ENCODE peak calls at places on chromosomes 2 and 18, in nine cellular contexts. B is EH; K is heart right ventricle; V is T-helper 2 cell; T is HCT116; X is naive thymus-derived CD4-positive, alpha-beta T cell; P is heart left ventricle; J is left kidney; R is NCI-H446 treated with DMSO at 0.1 percent for 48 hours. O is an unnamed sample.

GRCh38 chr2:122960727-122961641 is 1064.1 kb upstream of the CNTNAP5 start:
- DNase-seq in B (no peak), K (peak; percentile 8), V (no peak), T (no peak), X (no peak), P (no peak), J (no peak), R (peak; percentile 83), O (no peak)

GRCh38 chr2:9796056-9796792 is 47.0 kb upstream of the TAF1B start:
- DNase-seq in B (no peak), K (no peak), V (no peak), T (no peak), X (no peak), P (peak; percentile 12), J (peak; percentile 48), R (no peak), O (no peak)

GRCh38 chr2:74944987-74945782 is 13.3 kb upstream of the POLE4 start:
- DNase-seq in B (peak; percentile 71), K (no peak), V (no peak), T (no peak), X (no peak), P (no peak), J (no peak), R (no peak), O (no peak)

GRCh38 chr18:54233228-54233625 is 8.8 kb upstream of the MBD2 start:
- DNase-seq in B (no peak), K (no peak), V (no peak), T (no peak), X (no peak), P (no peak), J (no peak), R (peak; percentile 46), O (no peak)

GRCh38 chr2:72887836-72888437 is 729 bp downstream of the SPR start:
- DNase-seq in B (peak; percentile 89), K (peak; percentile 92), V (peak; percentile 8), T (peak; percentile 81), X (peak; percentile 31), P (peak; percentile 94), J (peak; percentile 95), R (peak; percentile 66), O (no peak)

GRCh38 chr18:80096032-80096565 is 13.0 kb upstream of the ADNP2 start:
- DNase-seq in B (no peak), K (no peak), V (no peak), T (no peak), X (no peak), P (no peak), J (no peak), R (no peak), O (no peak)

GRCh38 chr2:224160917-224161316 is 121.8 kb upstream of the SERPINE2 start:
- DNase-seq in B (peak; percentile 75), K (peak; percentile 29), V (no peak), T (no peak), X (no peak), P (peak; percentile 28), J (no peak), R (peak; percentile 18), O (no peak)

GRCh38 chr2:162828545-162828944 is 10.0 kb downstream of the KCNH7 start:
- DNase-seq in B (no peak), K (no peak), V (no peak), T (no peak), X (no peak), P (no peak), J (no peak), R (no peak), O (no peak)

GRCh38 chr2:46555011-46555410 is 75.6 kb downstream of the TMEM247 start:
- DNase-seq in B (no peak), K (no peak), V (peak; percentile 12), T (no peak), X (no peak), P (no peak), J (no peak), R (no peak), O (no peak)

GRCh38 chr2:88874063-88874657 is 182.7 kb downstream of the RPIA start:
- DNase-seq in B (peak; percentile 58), K (peak; percentile 47), V (no peak), T (peak; percentile 48), X (peak; percentile 64), P (no peak), J (peak; percentile 68), R (no peak), O (no peak)

GRCh38 chr2:220373878-220374277 is 746.4 kb downstream of the SLC4A3 start:
- DNase-seq in B (peak; percentile 80), K (no peak), V (no peak), T (no peak), X (no peak), P (no peak), J (peak; percentile 21), R (no peak), O (no peak)

GRCh38 chr18:72652990-72653593 is 109.0 kb upstream of the CBLN2 start:
- DNase-seq in B (peak; percentile 5), K (no peak), V (no peak), T (no peak), X (peak; percentile 4), P (no peak), J (peak; percentile 75), R (peak; percentile 29), O (no peak)

GRCh38 chr2:138275292-138275690 is 226.3 kb upstream of the SPOPL start:
- DNase-seq in B (peak; percentile 9), K (no peak), V (no peak), T (no peak), X (no peak), P (no peak), J (no peak), R (no peak), O (no peak)

GRCh38 chr2:203934006-203934632 is 2.4 kb upstream of the ICOS start:
- DNase-seq in B (peak; percentile 2), K (no peak), V (peak; percentile 17), T (no peak), X (peak; percentile 66), P (no peak), J (no peak), R (no peak), O (no peak)

GRCh38 chr2:160425794-160426193 is 67.8 kb downstream of the RBMS1 start:
- DNase-seq in B (no peak), K (no peak), V (no peak), T (no peak), X (no peak), P (no peak), J (no peak), R (no peak), O (no peak)

GRCh38 chr2:46284812-46285211 is 12.4 kb upstream of the EPAS1 start:
- DNase-seq in B (no peak), K (no peak), V (no peak), T (no peak), X (no peak), P (no peak), J (peak; percentile 69), R (no peak), O (no peak)

GRCh38 chr2:17135619-17136018 is 382.6 kb downstream of the RAD51AP2 start:
- DNase-seq in B (no peak), K (no peak), V (no peak), T (no peak), X (no peak), P (no peak), J (no peak), R (no peak), O (no peak)

GRCh38 chr2:76197842-76198448 is 487.2 kb upstream of the GCFC2 start:
- DNase-seq in B (peak; percentile 27), K (peak; percentile 33), V (no peak), T (peak; percentile 19), X (peak; percentile 6), P (peak; percentile 36), J (peak; percentile 87), R (no peak), O (no peak)

GRCh38 chr18:78527984-78528383 is 451.6 kb upstream of the SALL3 start:
- DNase-seq in B (no peak), K (no peak), V (no peak), T (no peak), X (no peak), P (no peak), J (no peak), R (no peak), O (no peak)

GRCh38 chr2:107337209-107337898 is 451.4 kb upstream of the ST6GAL2 start:
- DNase-seq in B (peak; percentile 36), K (peak; percentile 11), V (no peak), T (no peak), X (no peak), P (no peak), J (no peak), R (no peak), O (no peak)

GRCh38 chr2:29323961-29324360 is 208.7 kb downstream of the CLIP4 start:
- DNase-seq in B (no peak), K (no peak), V (no peak), T (no peak), X (no peak), P (no peak), J (no peak), R (peak; percentile 81), O (no peak)

GRCh38 chr2:164495491-164496223 is 125.6 kb downstream of the GRB14 start:
- DNase-seq in B (peak; percentile 57), K (peak; percentile 11), V (no peak), T (peak; percentile 23), X (no peak), P (no peak), J (peak; percentile 70), R (peak; percentile 30), O (no peak)

GRCh38 chr2:23250371-23250770 is 134.6 kb upstream of the KLHL29 start:
- DNase-seq in B (no peak), K (no peak), V (no peak), T (no peak), X (no peak), P (no peak), J (no peak), R (peak; percentile 45), O (no peak)

GRCh38 chr2:29014811-29015414 is 33.8 kb downstream of the TOGARAM2 start:
- DNase-seq in B (peak; percentile 48), K (peak; percentile 63), V (peak; percentile 86), T (no peak), X (peak; percentile 74), P (peak; percentile 81), J (peak; percentile 44), R (no peak), O (no peak)

GRCh38 chr2:68885074-68885810 is 14.0 kb upstream of the BMP10 start:
- DNase-seq in B (no peak), K (no peak), V (no peak), T (no peak), X (no peak), P (no peak), J (no peak), R (no peak), O (no peak)

GRCh38 chr2:67879586-67880290 is 183.1 kb downstream of the C1D start:
- DNase-seq in B (peak; percentile 87), K (no peak), V (no peak), T (no peak), X (no peak), P (no peak), J (no peak), R (no peak), O (no peak)

GRCh38 chr2:145156199-145156598 is 636.3 kb upstream of the ZEB2 start:
- DNase-seq in B (peak; percentile 4), K (no peak), V (no peak), T (no peak), X (no peak), P (no peak), J (peak; percentile 18), R (no peak), O (no peak)

GRCh38 chr18:4510160-4510559 is 55.1 kb upstream of the DLGAP1 start:
- DNase-seq in B (no peak), K (no peak), V (no peak), T (no peak), X (no peak), P (no peak), J (no peak), R (no peak), O (no peak)

GRCh38 chr18:10234281-10234680 is 220.2 kb upstream of the APCDD1 start:
- DNase-seq in B (peak; percentile 30), K (no peak), V (no peak), T (no peak), X (no peak), P (no peak), J (no peak), R (no peak), O (no peak)

GRCh38 chr18:47953471-47953931 is 23.0 kb upstream of the SMAD2 start:
- DNase-seq in B (peak; percentile 45), K (peak; percentile 15), V (peak; percentile 6), T (no peak), X (peak; percentile 15), P (peak; percentile 54), J (peak; percentile 56), R (peak; percentile 97), O (no peak)